ENCODE peak calls at places on chromosome 20, in six cellular contexts. U, W, F, E, H and K are unnamed samples.

GRCh38 chr20:44581515-44581914 is 864 bp upstream of the PKIG start:
- DNase-seq in W (no peak), H (no peak), F (no peak), U (no peak), E (no peak), K (no peak)

GRCh38 chr20:45894797-45895196 is 3.7 kb downstream of the CTSA start:
- DNase-seq in U (no peak), F (no peak), H (no peak), W (no peak), E (peak; percentile 41), K (no peak)

GRCh38 chr20:2136275-2136674 is 34.6 kb downstream of the STK35 start:
- DNase-seq in W (no peak), H (no peak), U (no peak), E (no peak), F (peak; percentile 44), K (no peak)

GRCh38 chr20:38805502-38805957 is at the start of gene PPP1R16B:
- DNase-seq in H (peak; percentile 85), F (peak; percentile 62), W (peak; percentile 39), E (peak; percentile 59), U (peak; percentile 81), K (no peak)

GRCh38 chr20:57482148-57482547 is 42.8 kb downstream of the CTCFL start:
- DNase-seq in H (no peak), F (no peak), U (no peak), E (no peak), W (no peak), K (no peak)

GRCh38 chr20:33539129-33539528 is 49.2 kb downstream of the CBFA2T2 start:
- DNase-seq in W (peak; percentile 61), H (no peak), F (no peak), E (no peak), U (no peak), K (no peak)

GRCh38 chr20:9517297-9518134 is 3.1 kb downstream of the LAMP5 start:
- DNase-seq in W (no peak), E (no peak), U (no peak), F (no peak), H (no peak), K (no peak)

GRCh38 chr20:4041748-4042411 is 26.5 kb upstream of the RNF24 start:
- DNase-seq in W (peak; percentile 79), H (no peak), U (no peak), F (no peak), E (no peak), K (peak; percentile 73)

GRCh38 chr20:3815703-3816315 is 4.5 kb upstream of the AP5S1 start:
- DNase-seq in H (no peak), F (no peak), W (no peak), U (no peak), E (no peak), K (no peak)

GRCh38 chr20:63223121-63223825 is 7.3 kb upstream of the YTHDF1 start:
- DNase-seq in H (peak; percentile 65), U (peak; percentile 81), E (no peak), W (peak; percentile 60), F (no peak), K (no peak)

GRCh38 chr20:63226020-63226943 is 9.4 kb upstream of the BIRC7 start:
- DNase-seq in W (no peak), F (no peak), H (no peak), E (no peak), U (no peak), K (no peak)

GRCh38 chr20:63225082-63225454 is 9.1 kb upstream of the YTHDF1 start:
- DNase-seq in U (no peak), H (no peak), F (no peak), W (no peak), E (no peak), K (no peak)

GRCh38 chr20:63223826-63224207 is 7.9 kb upstream of the YTHDF1 start:
- DNase-seq in F (no peak), E (no peak), U (no peak), H (no peak), W (no peak), K (no peak)

GRCh38 chr20:63224272-63225081 is 8.5 kb upstream of the YTHDF1 start:
- DNase-seq in E (no peak), W (peak; percentile 51), H (no peak), U (no peak), F (peak; percentile 71), K (no peak)
- TF ChIP-seq CTCF in E (no peak), W (peak; percentile 2), H (no peak), U (no peak), F (no peak), K (no peak)

DNA sequence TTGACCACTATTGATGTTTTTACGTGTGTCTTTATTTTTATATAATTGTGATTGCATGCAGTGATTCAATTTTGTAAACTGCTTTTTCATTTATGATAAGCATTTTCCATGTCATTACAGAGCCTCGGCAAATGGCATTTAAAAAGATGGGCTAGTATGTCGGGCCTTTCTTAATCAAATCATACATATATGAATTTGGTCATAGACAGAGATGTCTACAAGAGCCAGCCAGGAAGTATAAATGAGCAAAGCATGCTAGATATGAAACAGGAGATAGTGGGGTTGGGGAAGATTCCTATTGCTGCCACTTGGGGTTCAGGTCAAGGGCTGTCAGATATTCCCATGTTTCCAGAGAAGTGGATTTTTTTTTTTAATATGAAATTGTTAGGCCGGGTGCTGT is 20.0 kb downstream of the KIF3B start:
- DNase-seq in E (no peak), W (no peak), H (no peak), U (no peak), F (no peak), K (no peak)
- TF ChIP-seq CTCF in E (no peak), W (no peak), H (no peak), U (no peak), F (no peak), K (no peak)

GRCh38 chr20:12838261-12838866 is 170.4 kb upstream of the SPTLC3 start:
- DNase-seq in W (no peak), F (no peak), H (no peak), U (peak; percentile 45), E (no peak), K (no peak)
- TF ChIP-seq CTCF in W (no peak), F (peak; percentile 26), H (no peak), U (peak; percentile 75), E (no peak), K (no peak)

GRCh38 chr20:24245093-24245492 is 224.3 kb upstream of the SYNDIG1 start:
- DNase-seq in F (no peak), W (no peak), E (no peak), U (no peak), H (no peak), K (no peak)

GRCh38 chr20:24241466-24241865 is 228.0 kb upstream of the SYNDIG1 start:
- DNase-seq in E (no peak), H (no peak), U (no peak), F (no peak), W (no peak), K (no peak)

GRCh38 chr20:24236963-24237362 is 232.5 kb upstream of the SYNDIG1 start:
- DNase-seq in H (no peak), F (no peak), E (no peak), U (no peak), W (no peak), K (no peak)

GRCh38 chr20:24242763-24243162 is 226.7 kb upstream of the SYNDIG1 start:
- DNase-seq in U (no peak), W (no peak), E (no peak), H (no peak), F (no peak), K (no peak)
- TF ChIP-seq CTCF in U (no peak), W (no peak), E (no peak), H (no peak), F (no peak), K (no peak)